ENCODE peak calls at places on chromosome 9, in five cellular contexts. V, I, C, H and U are unnamed samples.

GRCh38 chr9:98536542-98537173 is 172.1 kb downstream of the GABBR2 start:
- DNase-seq in V (no peak), I (no peak), C (no peak), H (no peak), U (no peak)

GRCh38 chr9:94082553-94082952 is 1.7 kb upstream of the PTPDC1 start:
- DNase-seq in V (no peak), I (no peak), C (no peak), H (no peak), U (no peak)

GRCh38 chr9:82706781-82707180 is 356.2 kb downstream of the RASEF start:
- DNase-seq in V (no peak), I (no peak), C (no peak), H (no peak), U (no peak)

GRCh38 chr9:91577540-91577939 is 153.9 kb upstream of the NFIL3 start:
- DNase-seq in V (no peak), I (no peak), C (no peak), H (no peak), U (no peak)

GRCh38 chr9:109969559-109970237 is 189.7 kb downstream of the PALM2AKAP2 start:
- DNase-seq in V (no peak), I (no peak), C (no peak), H (no peak), U (no peak)

GRCh38 chr9:128078504-128079434 is 10.7 kb downstream of the SLC25A25 start:
- DNase-seq in V (peak), I (no peak), C (no peak), H (no peak), U (peak)

GRCh38 chr9:82880353-82880752 is 182.6 kb downstream of the RASEF start:
- DNase-seq in V (no peak), I (no peak), C (no peak), H (no peak), U (no peak)

GRCh38 chr9:87765521-87765920 is 39.6 kb downstream of the CTSL start:
- DNase-seq in V (no peak), I (no peak), C (no peak), H (no peak), U (no peak)

GRCh38 chr9:127066775-127067111 is 55.7 kb downstream of the ANGPTL2 start:
- DNase-seq in V (no peak), I (no peak), C (no peak), H (no peak), U (no peak)

GRCh38 chr9:79663299-79663698 is 91.5 kb downstream of the TLE4 start:
- DNase-seq in V (no peak), I (no peak), C (no peak), H (no peak), U (no peak)
- H3K27ac ChIP-seq in V (no peak), I (no peak), C (peak), H (no peak), U (no peak)

GRCh38 chr9:121331992-121332685 is 37.9 kb downstream of the STOM start:
- DNase-seq in V (peak), I (no peak), C (no peak), H (no peak), U (no peak)
- TF ChIP-seq CTCF in V (peak), I (peak), C (peak), H (peak), U (peak)

GRCh38 chr9:137303893-137304382 is 1.9 kb upstream of the NRARP start:
- DNase-seq in V (no peak), I (peak), C (no peak), H (no peak), U (no peak)
- H3K27ac ChIP-seq in V (no peak), I (peak), C (peak), H (no peak), U (no peak)

DNA sequence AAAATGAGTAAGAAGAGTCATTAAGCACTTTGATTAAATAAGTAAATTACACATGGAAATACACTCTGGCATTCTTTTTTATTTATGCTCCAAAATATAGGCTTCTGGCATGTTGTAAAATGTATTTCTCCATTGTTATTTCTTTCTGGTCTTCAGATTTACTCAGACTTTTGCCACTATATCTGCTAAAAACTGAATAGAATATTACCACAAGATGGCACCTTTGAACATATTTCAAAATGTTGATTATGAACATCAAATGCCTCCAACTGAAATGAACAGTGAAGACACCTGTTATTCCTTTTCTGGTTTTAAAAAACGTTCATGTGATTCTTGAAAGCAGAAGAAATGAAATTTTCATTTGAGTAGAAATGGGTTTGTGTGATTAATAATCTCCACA is 23.6 kb downstream of the TYRP1 start:
- DNase-seq in V (no peak), I (no peak), C (no peak), H (no peak), U (no peak)
- TF ChIP-seq CTCF in V (peak), I (peak), C (peak), H (no peak), U (no peak)

GRCh38 chr9:105126233-105126632 is 118.2 kb upstream of the SLC44A1 start:
- DNase-seq in V (no peak), I (no peak), C (no peak), H (no peak), U (no peak)
- H3K27ac ChIP-seq in V (no peak), I (no peak), C (no peak), H (no peak), U (no peak)

GRCh38 chr9:26856413-26857032 is 36.1 kb downstream of the CAAP1 start:
- DNase-seq in V (peak), I (no peak), C (no peak), H (no peak), U (no peak)
- TF ChIP-seq CTCF in V (peak), I (peak), C (peak), H (no peak), U (peak)

GRCh38 chr9:137367506-137368430 is 55.2 kb downstream of the EXD3 start:
- DNase-seq in V (no peak), I (no peak), C (no peak), H (no peak), U (no peak)

GRCh38 chr9:137366891-137367381 is 56.0 kb downstream of the EXD3 start:
- DNase-seq in V (no peak), I (no peak), C (no peak), H (no peak), U (no peak)

GRCh38 chr9:137369911-137370630 is 52.9 kb downstream of the EXD3 start:
- DNase-seq in V (no peak), I (no peak), C (no peak), H (no peak), U (no peak)

GRCh38 chr9:137369111-137369787 is 53.7 kb downstream of the EXD3 start:
- DNase-seq in V (no peak), I (no peak), C (no peak), H (no peak), U (no peak)

DNA sequence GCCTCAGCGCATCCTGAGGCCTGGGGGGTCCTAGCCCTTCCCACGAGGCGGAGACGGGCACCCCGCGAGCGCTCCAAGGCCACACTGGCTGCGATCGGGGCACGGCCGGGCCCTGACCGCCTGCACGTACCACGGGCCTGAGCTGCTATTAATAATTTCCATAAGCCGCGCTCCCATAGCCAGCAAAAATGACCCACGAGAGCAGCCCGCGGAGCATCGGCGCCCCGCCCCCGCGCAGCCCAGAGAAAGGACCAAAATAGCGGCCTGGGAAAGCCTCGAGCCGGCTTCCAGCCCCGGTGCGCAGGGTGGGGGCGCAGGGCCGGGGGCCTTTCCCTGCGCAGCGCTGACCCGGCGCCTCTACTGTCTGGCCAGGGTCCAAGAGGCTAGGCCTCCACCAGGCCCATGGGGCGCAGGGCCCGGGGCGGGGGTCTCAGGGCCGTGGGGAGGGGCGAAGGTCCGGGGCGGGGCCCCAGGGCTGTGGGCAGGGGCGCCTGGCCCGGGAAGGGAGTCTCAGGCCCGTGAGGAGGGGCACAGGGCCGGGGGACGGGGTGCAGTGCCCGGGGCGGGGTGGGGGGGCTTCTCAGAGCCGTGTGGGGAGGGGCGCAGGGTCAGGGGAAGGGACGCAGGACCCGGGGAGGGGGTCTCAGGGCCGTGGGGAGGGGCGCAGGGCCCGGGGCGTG is 54.4 kb downstream of the EXD3 start:
- DNase-seq in V (no peak), I (peak), C (peak), H (no peak), U (no peak)
- H3K27ac ChIP-seq in V (no peak), I (peak), C (peak), H (no peak), U (peak)

GRCh38 chr9:113150670-113151591 is at the start of gene SLC31A2:
- DNase-seq in V (peak), I (peak), C (peak), H (peak), U (peak)
- TF ChIP-seq CTCF in V (peak), I (peak), C (peak), H (peak), U (peak)

GRCh38 chr9:33510264-33511183 is 13.5 kb upstream of the ANKRD18B start:
- DNase-seq in V (peak), I (peak), C (peak), H (peak), U (peak)

DNA sequence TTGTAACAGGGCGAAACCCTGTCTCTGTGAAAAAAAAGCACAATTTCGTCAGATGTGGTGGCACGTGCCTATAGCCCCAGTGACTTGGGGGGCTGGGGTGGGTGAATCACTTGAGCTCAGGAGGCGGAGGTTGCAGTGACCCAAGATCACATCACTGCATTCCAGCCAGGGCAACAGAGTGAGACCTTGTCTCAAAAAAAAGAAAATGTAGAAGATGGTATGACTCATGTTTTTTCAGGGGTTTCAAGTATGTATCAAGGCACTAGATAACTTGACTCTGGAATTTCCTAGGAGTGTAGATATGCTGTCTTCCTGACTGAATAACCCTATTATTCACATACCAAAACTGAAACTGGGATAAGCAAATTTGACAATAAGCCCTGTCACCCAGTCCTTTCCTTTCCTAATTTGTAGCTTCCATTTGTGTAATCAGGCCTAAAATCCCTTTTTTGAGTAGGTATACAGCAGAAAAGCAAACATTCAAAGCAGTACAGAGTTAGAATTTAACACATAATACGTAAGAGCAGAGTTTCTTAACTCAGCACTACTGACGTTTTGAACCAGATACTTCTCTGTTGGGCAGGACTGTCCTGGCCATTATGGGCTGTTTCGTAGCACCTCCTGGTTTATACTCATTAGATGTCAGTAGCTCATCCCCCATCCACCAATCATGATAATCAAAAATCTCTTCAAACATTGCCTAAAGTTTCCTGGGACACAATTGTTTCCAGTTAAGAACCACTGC is 17.3 kb upstream of the ANKRD18B start:
- DNase-seq in V (no peak), I (no peak), C (no peak), H (no peak), U (no peak)
- H3K27ac ChIP-seq in V (peak), I (no peak), C (no peak), H (no peak), U (no peak)